ENCODE peak calls at places on chromosomes 16 and 17, in eight cellular contexts. W is GM04503, Y is NCI-H1417, G is NCI-H1105 treated with DMSO at 0.1 percent for 48 hours, I is HL-60, D is retinal pigment epithelial cell, S is NCI-H146, Q is posterior cingulate gyrus. B is an unnamed sample.

GRCh38 chr17:56997313-56997712 is 19.4 kb downstream of the SCPEP1 start:
- DNase-seq in I (no peak), S (no peak), G (no peak), W (no peak), Q (no peak), D (no peak), Y (no peak), B (no peak)

GRCh38 chr17:28982191-28982793 is 23.5 kb downstream of the SEZ6 start:
- DNase-seq in Q (no peak), G (no peak), D (no peak), S (no peak), Y (no peak), I (peak; percentile 66), W (no peak), B (no peak)

GRCh38 chr16:49621240-49622083 is 234.4 kb downstream of the ZNF423 start:
- DNase-seq in W (no peak), Y (no peak), Q (no peak), G (no peak), S (no peak), D (no peak), I (no peak), B (no peak)

GRCh38 chr17:64773836-64774761 is 112.0 kb upstream of the SMURF2 start:
- DNase-seq in I (no peak), D (no peak), Q (no peak), Y (peak; percentile 76), S (peak; percentile 81), G (peak; percentile 76), W (no peak), B (no peak)

GRCh38 chr17:78174332-78174869 is 6.0 kb downstream of the SYNGR2 start:
- DNase-seq in D (no peak), W (no peak), Q (peak; percentile 94), S (no peak), G (no peak), I (peak; percentile 78), Y (no peak), B (no peak)

GRCh38 chr17:35730400-35731005 is 936 bp upstream of the RASL10B start:
- DNase-seq in G (no peak), W (no peak), I (no peak), D (no peak), S (no peak), Y (no peak), Q (no peak), B (no peak)

GRCh38 chr17:45299311-45299710 is 17.5 kb downstream of the MAP3K14 start:
- DNase-seq in Y (no peak), Q (peak; percentile 18), G (no peak), I (peak; percentile 52), S (no peak), D (no peak), W (no peak), B (no peak)

GRCh38 chr17:69593716-69594115 is 179.2 kb downstream of the MAP2K6 start:
- DNase-seq in I (no peak), Q (no peak), G (no peak), Y (no peak), W (no peak), D (no peak), S (no peak), B (no peak)

GRCh38 chr17:74192950-74193781 is 10.3 kb upstream of the RPL38 start:
- DNase-seq in I (peak; percentile 69), D (no peak), W (no peak), Q (peak; percentile 74), G (peak; percentile 6), Y (peak; percentile 46), S (peak; percentile 95), B (no peak)